ENCODE peak calls at places on chromosomes 7 and 10, in ten cellular contexts. One of them, this sample, is unnamed.

GRCh38 chr7:87506243-87507180 is 31.0 kb upstream of the ABCB4 start:
- DNase-seq in AG04450: peak
- DNase-seq in SW 1271: no peak
- DNase-seq in K562: no peak
- DNase-seq in activated CD8-positive, alpha-beta memory T cell treated with anti-CD3 and anti-CD28 coated beads, Interleukin-2, amount 10 ng/mL, durations not matched to agents 7 days and 5 days: no peak
- DNase-seq in stimulated activated CD8-positive, alpha-beta memory T cell treated with anti-CD3 and anti-CD28 coated beads, Interleukin-7, amount 100 ng/mL, for 4 hours: no peak
- DNase-seq in GM10248: no peak
- DNase-seq in activated naive CD8-positive, alpha-beta T cell treated with anti-CD3 and anti-CD28 coated beads for 36 hours: no peak
- DNase-seq in HCT116: peak
- DNase-seq in GM23248: peak
- DNase-seq in this sample: no peak

GRCh38 chr7:28106316-28106957 is 74.2 kb downstream of the JAZF1 start:
- DNase-seq in AG04450: peak
- DNase-seq in SW 1271: no peak
- DNase-seq in K562: no peak
- DNase-seq in activated CD8-positive, alpha-beta memory T cell treated with anti-CD3 and anti-CD28 coated beads, Interleukin-2, amount 10 ng/mL, durations not matched to agents 7 days and 5 days: no peak
- DNase-seq in stimulated activated CD8-positive, alpha-beta memory T cell treated with anti-CD3 and anti-CD28 coated beads, Interleukin-7, amount 100 ng/mL, for 4 hours: no peak
- DNase-seq in GM10248: no peak
- DNase-seq in activated naive CD8-positive, alpha-beta T cell treated with anti-CD3 and anti-CD28 coated beads for 36 hours: no peak
- DNase-seq in HCT116: no peak
- DNase-seq in GM23248: no peak
- DNase-seq in this sample: no peak

GRCh38 chr7:155804897-155805825 is 7.1 kb downstream of the SHH start:
- DNase-seq in AG04450: no peak
- DNase-seq in SW 1271: no peak
- DNase-seq in K562: peak
- DNase-seq in activated CD8-positive, alpha-beta memory T cell treated with anti-CD3 and anti-CD28 coated beads, Interleukin-2, amount 10 ng/mL, durations not matched to agents 7 days and 5 days: peak
- DNase-seq in stimulated activated CD8-positive, alpha-beta memory T cell treated with anti-CD3 and anti-CD28 coated beads, Interleukin-7, amount 100 ng/mL, for 4 hours: peak
- DNase-seq in GM10248: peak
- DNase-seq in activated naive CD8-positive, alpha-beta T cell treated with anti-CD3 and anti-CD28 coated beads for 36 hours: peak
- DNase-seq in HCT116: no peak
- DNase-seq in GM23248: peak
- DNase-seq in this sample: peak

GRCh38 chr7:1502845-1503244 is 1.3 kb downstream of the INTS1 start:
- DNase-seq in AG04450: no peak
- DNase-seq in SW 1271: no peak
- DNase-seq in K562: no peak
- DNase-seq in activated CD8-positive, alpha-beta memory T cell treated with anti-CD3 and anti-CD28 coated beads, Interleukin-2, amount 10 ng/mL, durations not matched to agents 7 days and 5 days: no peak
- DNase-seq in stimulated activated CD8-positive, alpha-beta memory T cell treated with anti-CD3 and anti-CD28 coated beads, Interleukin-7, amount 100 ng/mL, for 4 hours: no peak
- DNase-seq in GM10248: no peak
- DNase-seq in activated naive CD8-positive, alpha-beta T cell treated with anti-CD3 and anti-CD28 coated beads for 36 hours: no peak
- DNase-seq in HCT116: no peak
- DNase-seq in GM23248: no peak
- DNase-seq in this sample: no peak

GRCh38 chr7:79182283-79182682 is 271.2 kb downstream of the MAGI2 start:
- DNase-seq in AG04450: peak
- DNase-seq in SW 1271: no peak
- DNase-seq in K562: no peak
- DNase-seq in activated CD8-positive, alpha-beta memory T cell treated with anti-CD3 and anti-CD28 coated beads, Interleukin-2, amount 10 ng/mL, durations not matched to agents 7 days and 5 days: no peak
- DNase-seq in stimulated activated CD8-positive, alpha-beta memory T cell treated with anti-CD3 and anti-CD28 coated beads, Interleukin-7, amount 100 ng/mL, for 4 hours: no peak
- DNase-seq in GM10248: no peak
- DNase-seq in activated naive CD8-positive, alpha-beta T cell treated with anti-CD3 and anti-CD28 coated beads for 36 hours: no peak
- DNase-seq in HCT116: no peak
- DNase-seq in GM23248: peak
- DNase-seq in this sample: no peak

GRCh38 chr7:51314041-51314440 is 2.6 kb downstream of the COBL start:
- DNase-seq in AG04450: no peak
- DNase-seq in SW 1271: no peak
- DNase-seq in K562: no peak
- DNase-seq in activated CD8-positive, alpha-beta memory T cell treated with anti-CD3 and anti-CD28 coated beads, Interleukin-2, amount 10 ng/mL, durations not matched to agents 7 days and 5 days: no peak
- DNase-seq in stimulated activated CD8-positive, alpha-beta memory T cell treated with anti-CD3 and anti-CD28 coated beads, Interleukin-7, amount 100 ng/mL, for 4 hours: no peak
- DNase-seq in GM10248: no peak
- DNase-seq in activated naive CD8-positive, alpha-beta T cell treated with anti-CD3 and anti-CD28 coated beads for 36 hours: no peak
- DNase-seq in HCT116: no peak
- DNase-seq in GM23248: no peak
- DNase-seq in this sample: no peak

GRCh38 chr7:119281181-119281846 is 991.7 kb upstream of the KCND2 start:
- DNase-seq in AG04450: no peak
- DNase-seq in SW 1271: no peak
- DNase-seq in K562: no peak
- DNase-seq in activated CD8-positive, alpha-beta memory T cell treated with anti-CD3 and anti-CD28 coated beads, Interleukin-2, amount 10 ng/mL, durations not matched to agents 7 days and 5 days: no peak
- DNase-seq in stimulated activated CD8-positive, alpha-beta memory T cell treated with anti-CD3 and anti-CD28 coated beads, Interleukin-7, amount 100 ng/mL, for 4 hours: no peak
- DNase-seq in GM10248: no peak
- DNase-seq in activated naive CD8-positive, alpha-beta T cell treated with anti-CD3 and anti-CD28 coated beads for 36 hours: no peak
- DNase-seq in HCT116: no peak
- DNase-seq in GM23248: no peak
- DNase-seq in this sample: no peak

GRCh38 chr10:32489935-32490334 is 44.0 kb downstream of the CCDC7 start:
- DNase-seq in AG04450: no peak
- DNase-seq in SW 1271: no peak
- DNase-seq in K562: no peak
- DNase-seq in activated CD8-positive, alpha-beta memory T cell treated with anti-CD3 and anti-CD28 coated beads, Interleukin-2, amount 10 ng/mL, durations not matched to agents 7 days and 5 days: no peak
- DNase-seq in stimulated activated CD8-positive, alpha-beta memory T cell treated with anti-CD3 and anti-CD28 coated beads, Interleukin-7, amount 100 ng/mL, for 4 hours: no peak
- DNase-seq in GM10248: no peak
- DNase-seq in activated naive CD8-positive, alpha-beta T cell treated with anti-CD3 and anti-CD28 coated beads for 36 hours: no peak
- DNase-seq in HCT116: no peak
- DNase-seq in GM23248: no peak
- DNase-seq in this sample: no peak

GRCh38 chr7:156665101-156665500 is 24.5 kb downstream of the RNF32 start:
- DNase-seq in AG04450: no peak
- DNase-seq in SW 1271: no peak
- DNase-seq in K562: no peak
- DNase-seq in activated CD8-positive, alpha-beta memory T cell treated with anti-CD3 and anti-CD28 coated beads, Interleukin-2, amount 10 ng/mL, durations not matched to agents 7 days and 5 days: no peak
- DNase-seq in stimulated activated CD8-positive, alpha-beta memory T cell treated with anti-CD3 and anti-CD28 coated beads, Interleukin-7, amount 100 ng/mL, for 4 hours: no peak
- DNase-seq in GM10248: no peak
- DNase-seq in activated naive CD8-positive, alpha-beta T cell treated with anti-CD3 and anti-CD28 coated beads for 36 hours: no peak
- DNase-seq in HCT116: no peak
- DNase-seq in GM23248: no peak
- DNase-seq in this sample: no peak

GRCh38 chr10:61974611-61975010 is 73.1 kb downstream of the ARID5B start:
- DNase-seq in AG04450: peak
- DNase-seq in SW 1271: no peak
- DNase-seq in K562: no peak
- DNase-seq in activated CD8-positive, alpha-beta memory T cell treated with anti-CD3 and anti-CD28 coated beads, Interleukin-2, amount 10 ng/mL, durations not matched to agents 7 days and 5 days: no peak
- DNase-seq in stimulated activated CD8-positive, alpha-beta memory T cell treated with anti-CD3 and anti-CD28 coated beads, Interleukin-7, amount 100 ng/mL, for 4 hours: no peak
- DNase-seq in GM10248: no peak
- DNase-seq in activated naive CD8-positive, alpha-beta T cell treated with anti-CD3 and anti-CD28 coated beads for 36 hours: no peak
- DNase-seq in HCT116: no peak
- DNase-seq in GM23248: peak
- DNase-seq in this sample: no peak

GRCh38 chr7:28002638-28003037 is 178.0 kb downstream of the JAZF1 start:
- DNase-seq in AG04450: no peak
- DNase-seq in SW 1271: no peak
- DNase-seq in K562: peak
- DNase-seq in activated CD8-positive, alpha-beta memory T cell treated with anti-CD3 and anti-CD28 coated beads, Interleukin-2, amount 10 ng/mL, durations not matched to agents 7 days and 5 days: no peak
- DNase-seq in stimulated activated CD8-positive, alpha-beta memory T cell treated with anti-CD3 and anti-CD28 coated beads, Interleukin-7, amount 100 ng/mL, for 4 hours: no peak
- DNase-seq in GM10248: no peak
- DNase-seq in activated naive CD8-positive, alpha-beta T cell treated with anti-CD3 and anti-CD28 coated beads for 36 hours: no peak
- DNase-seq in HCT116: no peak
- DNase-seq in GM23248: peak
- DNase-seq in this sample: no peak

GRCh38 chr7:90968871-90969270 is 295.4 kb upstream of the FZD1 start:
- DNase-seq in AG04450: no peak
- DNase-seq in SW 1271: no peak
- DNase-seq in K562: no peak
- DNase-seq in activated CD8-positive, alpha-beta memory T cell treated with anti-CD3 and anti-CD28 coated beads, Interleukin-2, amount 10 ng/mL, durations not matched to agents 7 days and 5 days: no peak
- DNase-seq in stimulated activated CD8-positive, alpha-beta memory T cell treated with anti-CD3 and anti-CD28 coated beads, Interleukin-7, amount 100 ng/mL, for 4 hours: no peak
- DNase-seq in GM10248: no peak
- DNase-seq in activated naive CD8-positive, alpha-beta T cell treated with anti-CD3 and anti-CD28 coated beads for 36 hours: no peak
- DNase-seq in HCT116: no peak
- DNase-seq in GM23248: no peak
- DNase-seq in this sample: no peak

GRCh38 chr7:132030161-132030568 is 473.7 kb upstream of the PODXL start:
- DNase-seq in AG04450: no peak
- DNase-seq in SW 1271: no peak
- DNase-seq in K562: no peak
- DNase-seq in activated CD8-positive, alpha-beta memory T cell treated with anti-CD3 and anti-CD28 coated beads, Interleukin-2, amount 10 ng/mL, durations not matched to agents 7 days and 5 days: no peak
- DNase-seq in stimulated activated CD8-positive, alpha-beta memory T cell treated with anti-CD3 and anti-CD28 coated beads, Interleukin-7, amount 100 ng/mL, for 4 hours: no peak
- DNase-seq in GM10248: no peak
- DNase-seq in activated naive CD8-positive, alpha-beta T cell treated with anti-CD3 and anti-CD28 coated beads for 36 hours: no peak
- DNase-seq in HCT116: no peak
- DNase-seq in GM23248: no peak
- DNase-seq in this sample: no peak

GRCh38 chr7:50497068-50497642 is 47.0 kb upstream of the FIGNL1 start:
- DNase-seq in AG04450: no peak
- DNase-seq in SW 1271: no peak
- DNase-seq in K562: peak
- DNase-seq in activated CD8-positive, alpha-beta memory T cell treated with anti-CD3 and anti-CD28 coated beads, Interleukin-2, amount 10 ng/mL, durations not matched to agents 7 days and 5 days: no peak
- DNase-seq in stimulated activated CD8-positive, alpha-beta memory T cell treated with anti-CD3 and anti-CD28 coated beads, Interleukin-7, amount 100 ng/mL, for 4 hours: no peak
- DNase-seq in GM10248: no peak
- DNase-seq in activated naive CD8-positive, alpha-beta T cell treated with anti-CD3 and anti-CD28 coated beads for 36 hours: no peak
- DNase-seq in HCT116: no peak
- DNase-seq in GM23248: peak
- DNase-seq in this sample: no peak

GRCh38 chr10:130340816-130341215 is 204.6 kb downstream of the GLRX3 start:
- DNase-seq in AG04450: no peak
- DNase-seq in SW 1271: no peak
- DNase-seq in K562: no peak
- DNase-seq in activated CD8-positive, alpha-beta memory T cell treated with anti-CD3 and anti-CD28 coated beads, Interleukin-2, amount 10 ng/mL, durations not matched to agents 7 days and 5 days: peak
- DNase-seq in stimulated activated CD8-positive, alpha-beta memory T cell treated with anti-CD3 and anti-CD28 coated beads, Interleukin-7, amount 100 ng/mL, for 4 hours: no peak
- DNase-seq in GM10248: no peak
- DNase-seq in activated naive CD8-positive, alpha-beta T cell treated with anti-CD3 and anti-CD28 coated beads for 36 hours: no peak
- DNase-seq in HCT116: no peak
- DNase-seq in GM23248: no peak
- DNase-seq in this sample: no peak

GRCh38 chr7:17021205-17021604 is 139.4 kb upstream of the AGR3 start:
- DNase-seq in AG04450: no peak
- DNase-seq in SW 1271: no peak
- DNase-seq in K562: no peak
- DNase-seq in activated CD8-positive, alpha-beta memory T cell treated with anti-CD3 and anti-CD28 coated beads, Interleukin-2, amount 10 ng/mL, durations not matched to agents 7 days and 5 days: no peak
- DNase-seq in stimulated activated CD8-positive, alpha-beta memory T cell treated with anti-CD3 and anti-CD28 coated beads, Interleukin-7, amount 100 ng/mL, for 4 hours: no peak
- DNase-seq in GM10248: no peak
- DNase-seq in activated naive CD8-positive, alpha-beta T cell treated with anti-CD3 and anti-CD28 coated beads for 36 hours: no peak
- DNase-seq in HCT116: no peak
- DNase-seq in GM23248: peak
- DNase-seq in this sample: no peak

GRCh38 chr7:134662166-134662870 is 15.7 kb downstream of the BPGM start:
- DNase-seq in AG04450: no peak
- DNase-seq in SW 1271: no peak
- DNase-seq in K562: no peak
- DNase-seq in activated CD8-positive, alpha-beta memory T cell treated with anti-CD3 and anti-CD28 coated beads, Interleukin-2, amount 10 ng/mL, durations not matched to agents 7 days and 5 days: no peak
- DNase-seq in stimulated activated CD8-positive, alpha-beta memory T cell treated with anti-CD3 and anti-CD28 coated beads, Interleukin-7, amount 100 ng/mL, for 4 hours: no peak
- DNase-seq in GM10248: no peak
- DNase-seq in activated naive CD8-positive, alpha-beta T cell treated with anti-CD3 and anti-CD28 coated beads for 36 hours: no peak
- DNase-seq in HCT116: no peak
- DNase-seq in GM23248: no peak
- DNase-seq in this sample: no peak

GRCh38 chr10:132539894-132540293 is 2.3 kb downstream of the INPP5A start:
- DNase-seq in AG04450: no peak
- DNase-seq in SW 1271: no peak
- DNase-seq in K562: no peak
- DNase-seq in activated CD8-positive, alpha-beta memory T cell treated with anti-CD3 and anti-CD28 coated beads, Interleukin-2, amount 10 ng/mL, durations not matched to agents 7 days and 5 days: no peak
- DNase-seq in stimulated activated CD8-positive, alpha-beta memory T cell treated with anti-CD3 and anti-CD28 coated beads, Interleukin-7, amount 100 ng/mL, for 4 hours: no peak
- DNase-seq in GM10248: no peak
- DNase-seq in activated naive CD8-positive, alpha-beta T cell treated with anti-CD3 and anti-CD28 coated beads for 36 hours: peak
- DNase-seq in HCT116: no peak
- DNase-seq in GM23248: peak
- DNase-seq in this sample: no peak

GRCh38 chr10:22573820-22574569 is 140.4 kb downstream of the PIP4K2A start:
- DNase-seq in AG04450: no peak
- DNase-seq in SW 1271: no peak
- DNase-seq in K562: peak
- DNase-seq in activated CD8-positive, alpha-beta memory T cell treated with anti-CD3 and anti-CD28 coated beads, Interleukin-2, amount 10 ng/mL, durations not matched to agents 7 days and 5 days: peak
- DNase-seq in stimulated activated CD8-positive, alpha-beta memory T cell treated with anti-CD3 and anti-CD28 coated beads, Interleukin-7, amount 100 ng/mL, for 4 hours: peak
- DNase-seq in GM10248: no peak
- DNase-seq in activated naive CD8-positive, alpha-beta T cell treated with anti-CD3 and anti-CD28 coated beads for 36 hours: peak
- DNase-seq in HCT116: peak
- DNase-seq in GM23248: peak
- DNase-seq in this sample: no peak

GRCh38 chr7:105975770-105976428 is 12.8 kb downstream of the CDHR3 start:
- DNase-seq in AG04450: peak
- DNase-seq in SW 1271: no peak
- DNase-seq in K562: no peak
- DNase-seq in activated CD8-positive, alpha-beta memory T cell treated with anti-CD3 and anti-CD28 coated beads, Interleukin-2, amount 10 ng/mL, durations not matched to agents 7 days and 5 days: no peak
- DNase-seq in stimulated activated CD8-positive, alpha-beta memory T cell treated with anti-CD3 and anti-CD28 coated beads, Interleukin-7, amount 100 ng/mL, for 4 hours: no peak
- DNase-seq in GM10248: no peak
- DNase-seq in activated naive CD8-positive, alpha-beta T cell treated with anti-CD3 and anti-CD28 coated beads for 36 hours: no peak
- DNase-seq in HCT116: no peak
- DNase-seq in GM23248: peak
- DNase-seq in this sample: no peak

GRCh38 chr7:753190-753589 is 26.1 kb upstream of the PRKAR1B start:
- DNase-seq in AG04450: no peak
- DNase-seq in SW 1271: no peak
- DNase-seq in K562: no peak
- DNase-seq in activated CD8-positive, alpha-beta memory T cell treated with anti-CD3 and anti-CD28 coated beads, Interleukin-2, amount 10 ng/mL, durations not matched to agents 7 days and 5 days: no peak
- DNase-seq in stimulated activated CD8-positive, alpha-beta memory T cell treated with anti-CD3 and anti-CD28 coated beads, Interleukin-7, amount 100 ng/mL, for 4 hours: no peak
- DNase-seq in GM10248: no peak
- DNase-seq in activated naive CD8-positive, alpha-beta T cell treated with anti-CD3 and anti-CD28 coated beads for 36 hours: no peak
- DNase-seq in HCT116: no peak
- DNase-seq in GM23248: no peak
- DNase-seq in this sample: no peak

GRCh38 chr7:71775648-71776047 is 636.5 kb downstream of the CALN1 start:
- DNase-seq in AG04450: no peak
- DNase-seq in SW 1271: no peak
- DNase-seq in K562: no peak
- DNase-seq in activated CD8-positive, alpha-beta memory T cell treated with anti-CD3 and anti-CD28 coated beads, Interleukin-2, amount 10 ng/mL, durations not matched to agents 7 days and 5 days: no peak
- DNase-seq in stimulated activated CD8-positive, alpha-beta memory T cell treated with anti-CD3 and anti-CD28 coated beads, Interleukin-7, amount 100 ng/mL, for 4 hours: no peak
- DNase-seq in GM10248: no peak
- DNase-seq in activated naive CD8-positive, alpha-beta T cell treated with anti-CD3 and anti-CD28 coated beads for 36 hours: no peak
- DNase-seq in HCT116: no peak
- DNase-seq in GM23248: peak
- DNase-seq in this sample: no peak

GRCh38 chr10:5975641-5976473 is 1.5 kb downstream of the IL15RA start:
- DNase-seq in AG04450: no peak
- DNase-seq in SW 1271: no peak
- DNase-seq in K562: no peak
- DNase-seq in activated CD8-positive, alpha-beta memory T cell treated with anti-CD3 and anti-CD28 coated beads, Interleukin-2, amount 10 ng/mL, durations not matched to agents 7 days and 5 days: peak
- DNase-seq in stimulated activated CD8-positive, alpha-beta memory T cell treated with anti-CD3 and anti-CD28 coated beads, Interleukin-7, amount 100 ng/mL, for 4 hours: peak
- DNase-seq in GM10248: peak
- DNase-seq in activated naive CD8-positive, alpha-beta T cell treated with anti-CD3 and anti-CD28 coated beads for 36 hours: peak
- DNase-seq in HCT116: no peak
- DNase-seq in GM23248: peak
- DNase-seq in this sample: peak

GRCh38 chr7:1512781-1513656 is 8.8 kb upstream of the INTS1 start:
- DNase-seq in AG04450: no peak
- DNase-seq in SW 1271: no peak
- DNase-seq in K562: no peak
- DNase-seq in activated CD8-positive, alpha-beta memory T cell treated with anti-CD3 and anti-CD28 coated beads, Interleukin-2, amount 10 ng/mL, durations not matched to agents 7 days and 5 days: no peak
- DNase-seq in stimulated activated CD8-positive, alpha-beta memory T cell treated with anti-CD3 and anti-CD28 coated beads, Interleukin-7, amount 100 ng/mL, for 4 hours: peak
- DNase-seq in GM10248: peak
- DNase-seq in activated naive CD8-positive, alpha-beta T cell treated with anti-CD3 and anti-CD28 coated beads for 36 hours: peak
- DNase-seq in HCT116: peak
- DNase-seq in GM23248: peak
- DNase-seq in this sample: no peak

GRCh38 chr7:416761-417624 is 102.7 kb downstream of the PDGFA start:
- DNase-seq in AG04450: no peak
- DNase-seq in SW 1271: no peak
- DNase-seq in K562: no peak
- DNase-seq in activated CD8-positive, alpha-beta memory T cell treated with anti-CD3 and anti-CD28 coated beads, Interleukin-2, amount 10 ng/mL, durations not matched to agents 7 days and 5 days: no peak
- DNase-seq in stimulated activated CD8-positive, alpha-beta memory T cell treated with anti-CD3 and anti-CD28 coated beads, Interleukin-7, amount 100 ng/mL, for 4 hours: no peak
- DNase-seq in GM10248: no peak
- DNase-seq in activated naive CD8-positive, alpha-beta T cell treated with anti-CD3 and anti-CD28 coated beads for 36 hours: no peak
- DNase-seq in HCT116: no peak
- DNase-seq in GM23248: no peak
- DNase-seq in this sample: no peak

GRCh38 chr7:94188350-94188749 is 184.2 kb upstream of the BET1 start:
- DNase-seq in AG04450: no peak
- DNase-seq in SW 1271: no peak
- DNase-seq in K562: no peak
- DNase-seq in activated CD8-positive, alpha-beta memory T cell treated with anti-CD3 and anti-CD28 coated beads, Interleukin-2, amount 10 ng/mL, durations not matched to agents 7 days and 5 days: no peak
- DNase-seq in stimulated activated CD8-positive, alpha-beta memory T cell treated with anti-CD3 and anti-CD28 coated beads, Interleukin-7, amount 100 ng/mL, for 4 hours: no peak
- DNase-seq in GM10248: no peak
- DNase-seq in activated naive CD8-positive, alpha-beta T cell treated with anti-CD3 and anti-CD28 coated beads for 36 hours: no peak
- DNase-seq in HCT116: no peak
- DNase-seq in GM23248: peak
- DNase-seq in this sample: no peak

This sample was measured in stimulated activated effector memory CD8-positive, alpha-beta T cell treated with anti-CD3 and anti-CD28 coated beads, Interleukin-12 subunit alpha, Interleukin-12 subunit beta, amount 100 ng/mL, for 72 hours.